ENCODE peak calls at places on chromosomes 1 and 21, in nine cellular contexts. D, G, H, B, Y, Z, O, F and K are unnamed samples.

GRCh38 chr1:212167098-212167497 is 118.1 kb upstream of the PPP2R5A start:
- DNase-seq in D (peak), G (peak), H (no peak), B (no peak), Y (peak), Z (peak), O (peak), F (peak), K (peak)

GRCh38 chr1:56073614-56074356 is 505.6 kb downstream of the PLPP3 start:
- DNase-seq in D (no peak), G (peak), H (no peak), B (no peak), Y (peak), Z (peak), O (peak), F (peak), K (peak)

GRCh38 chr1:2103901-2104590 is 53.8 kb downstream of the PRKCZ start:
- DNase-seq in D (no peak), G (no peak), H (no peak), B (no peak), Y (no peak), Z (no peak), O (no peak), F (no peak), K (no peak)

GRCh38 chr1:42130061-42130460 is 23.1 kb upstream of the GUCA2B start:
- DNase-seq in D (no peak), G (no peak), H (no peak), B (no peak), Y (no peak), Z (no peak), O (no peak), F (no peak), K (no peak)

GRCh38 chr1:169833179-169833901 is 38.6 kb upstream of the METTL18 start:
- DNase-seq in D (no peak), G (no peak), H (no peak), B (no peak), Y (peak), Z (no peak), O (no peak), F (no peak), K (peak)

GRCh38 chr1:2047749-2048729 is 2.2 kb upstream of the PRKCZ start:
- DNase-seq in D (no peak), G (no peak), H (no peak), B (no peak), Y (no peak), Z (no peak), O (no peak), F (no peak), K (no peak)

GRCh38 chr1:101592861-101593260 is 356.0 kb downstream of the S1PR1 start:
- DNase-seq in D (no peak), G (peak), H (no peak), B (no peak), Y (no peak), Z (no peak), O (no peak), F (no peak), K (no peak)

GRCh38 chr21:16218682-16219343 is 489.0 kb downstream of the USP25 start:
- DNase-seq in D (no peak), G (no peak), H (no peak), B (no peak), Y (no peak), Z (no peak), O (no peak), F (no peak), K (no peak)

GRCh38 chr1:156920233-156921052 is at the start of gene LRRC71:
- DNase-seq in D (no peak), G (peak), H (peak), B (peak), Y (peak), Z (no peak), O (peak), F (peak), K (peak)

GRCh38 chr21:15121655-15122120 is 56.9 kb upstream of the NRIP1 start:
- DNase-seq in D (no peak), G (peak), H (peak), B (no peak), Y (peak), Z (peak), O (peak), F (peak), K (peak)

GRCh38 chr1:26530540-26530897 is 958 bp downstream of the RPS6KA1 start:
- DNase-seq in D (no peak), G (no peak), H (peak), B (no peak), Y (no peak), Z (no peak), O (no peak), F (no peak), K (no peak)

GRCh38 chr1:108962681-108963051 is 618 bp downstream of the CLCC1 start:
- DNase-seq in D (no peak), G (peak), H (peak), B (peak), Y (peak), Z (no peak), O (no peak), F (peak), K (no peak)

GRCh38 chr1:116537439-116537838 is 33.4 kb downstream of the CD58 start:
- DNase-seq in D (no peak), G (no peak), H (peak), B (no peak), Y (peak), Z (no peak), O (no peak), F (no peak), K (peak)

GRCh38 chr1:228212966-228213844 is 5.4 kb downstream of the OBSCN start:
- DNase-seq in D (no peak), G (peak), H (peak), B (peak), Y (peak), Z (peak), O (peak), F (peak), K (peak)

GRCh38 chr1:85563139-85563538 is 17.4 kb upstream of the CCN1 start:
- DNase-seq in D (no peak), G (peak), H (no peak), B (no peak), Y (no peak), Z (no peak), O (no peak), F (no peak), K (no peak)

GRCh38 chr1:217493290-217493689 is 137.6 kb downstream of the GPATCH2 start:
- DNase-seq in D (no peak), G (peak), H (peak), B (no peak), Y (peak), Z (no peak), O (no peak), F (no peak), K (no peak)

GRCh38 chr1:61486783-61487505 is 238.0 kb downstream of the TM2D1 start:
- DNase-seq in D (no peak), G (no peak), H (no peak), B (no peak), Y (no peak), Z (no peak), O (no peak), F (no peak), K (no peak)

GRCh38 chr1:106398391-106398790 is 658.1 kb upstream of the PRMT6 start:
- DNase-seq in D (no peak), G (no peak), H (no peak), B (no peak), Y (no peak), Z (no peak), O (no peak), F (no peak), K (no peak)

GRCh38 chr1:65605621-65606020 is 185.2 kb downstream of the LEPR start:
- DNase-seq in D (no peak), G (peak), H (peak), B (no peak), Y (peak), Z (no peak), O (no peak), F (no peak), K (peak)

GRCh38 chr1:159341736-159342135 is 39.6 kb downstream of the FCER1A start:
- DNase-seq in D (no peak), G (no peak), H (peak), B (no peak), Y (peak), Z (no peak), O (no peak), F (no peak), K (peak)

GRCh38 chr1:181040284-181040865 is 6.6 kb downstream of the MR1 start:
- DNase-seq in D (no peak), G (no peak), H (no peak), B (no peak), Y (no peak), Z (no peak), O (no peak), F (no peak), K (no peak)

GRCh38 chr1:211783897-211784296 is 46.7 kb downstream of the LPGAT1 start:
- DNase-seq in D (no peak), G (no peak), H (no peak), B (no peak), Y (no peak), Z (no peak), O (no peak), F (no peak), K (no peak)

GRCh38 chr1:199272107-199272506 is 633.3 kb downstream of the PTPRC start:
- DNase-seq in D (peak), G (peak), H (peak), B (no peak), Y (peak), Z (peak), O (no peak), F (no peak), K (peak)

GRCh38 chr21:44836349-44836665 is 18.4 kb upstream of the SUMO3 start:
- DNase-seq in D (no peak), G (no peak), H (no peak), B (no peak), Y (no peak), Z (no peak), O (no peak), F (no peak), K (no peak)

GRCh38 chr1:1137256-1138045 is 21.6 kb upstream of the C1orf159 start:
- DNase-seq in D (no peak), G (no peak), H (no peak), B (peak), Y (no peak), Z (no peak), O (no peak), F (no peak), K (no peak)

GRCh38 chr1:78069784-78070183 is 24.0 kb downstream of the GIPC2 start:
- DNase-seq in D (no peak), G (no peak), H (peak), B (no peak), Y (peak), Z (no peak), O (no peak), F (no peak), K (peak)

GRCh38 chr1:40803902-40804301 is 20.3 kb downstream of the KCNQ4 start:
- DNase-seq in D (no peak), G (no peak), H (no peak), B (no peak), Y (no peak), Z (no peak), O (no peak), F (no peak), K (no peak)

GRCh38 chr1:100624886-100625430 is 87.0 kb downstream of the GPR88 start:
- DNase-seq in D (no peak), G (no peak), H (no peak), B (no peak), Y (peak), Z (no peak), O (no peak), F (no peak), K (peak)

GRCh38 chr1:22673486-22674409 is 20.7 kb downstream of the C1QB start:
- DNase-seq in D (peak), G (peak), H (peak), B (no peak), Y (peak), Z (peak), O (no peak), F (no peak), K (peak)

GRCh38 chr21:29192999-29193563 is 62.6 kb downstream of the MAP3K7CL start:
- DNase-seq in D (no peak), G (no peak), H (no peak), B (no peak), Y (peak), Z (no peak), O (no peak), F (no peak), K (peak)

GRCh38 chr1:168687796-168688195 is 41.2 kb downstream of the DPT start:
- DNase-seq in D (no peak), G (no peak), H (peak), B (no peak), Y (no peak), Z (no peak), O (no peak), F (no peak), K (no peak)

DNA sequence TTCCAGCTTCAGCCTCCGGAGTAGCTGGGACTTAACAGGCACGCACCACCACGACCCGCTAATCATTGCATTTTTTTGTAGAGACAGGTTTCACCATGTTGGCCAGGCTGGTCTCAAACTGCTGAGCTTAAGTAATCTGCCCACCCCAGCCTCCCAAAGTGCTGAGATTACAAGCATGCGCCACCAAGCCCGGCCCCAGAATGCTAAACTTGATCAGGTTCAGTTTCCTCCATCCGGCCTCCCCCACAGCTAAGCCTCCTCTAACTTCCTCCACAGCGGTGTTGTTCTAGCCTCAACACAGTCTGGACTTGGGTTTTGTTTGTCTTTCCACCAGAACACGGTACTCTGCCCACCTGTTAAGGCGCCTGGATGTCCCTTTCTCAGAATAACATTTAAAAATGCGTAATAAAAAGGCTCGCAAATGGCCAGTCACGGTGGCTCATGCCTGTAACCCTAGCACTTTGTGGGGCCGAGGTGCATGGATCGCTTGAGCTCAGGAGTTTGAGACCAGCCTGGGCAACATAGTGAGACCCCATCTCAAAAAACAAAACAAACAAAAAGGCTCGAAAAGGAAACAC is 2.4 kb downstream of the PARP1 start:
- DNase-seq in D (no peak), G (no peak), H (no peak), B (peak), Y (no peak), Z (no peak), O (no peak), F (no peak), K (no peak)
- H3K4me3 ChIP-seq in D (no peak), G (no peak), H (no peak), B (peak), Y (peak), Z (no peak), O (no peak), F (no peak), K (no peak)

DNA sequence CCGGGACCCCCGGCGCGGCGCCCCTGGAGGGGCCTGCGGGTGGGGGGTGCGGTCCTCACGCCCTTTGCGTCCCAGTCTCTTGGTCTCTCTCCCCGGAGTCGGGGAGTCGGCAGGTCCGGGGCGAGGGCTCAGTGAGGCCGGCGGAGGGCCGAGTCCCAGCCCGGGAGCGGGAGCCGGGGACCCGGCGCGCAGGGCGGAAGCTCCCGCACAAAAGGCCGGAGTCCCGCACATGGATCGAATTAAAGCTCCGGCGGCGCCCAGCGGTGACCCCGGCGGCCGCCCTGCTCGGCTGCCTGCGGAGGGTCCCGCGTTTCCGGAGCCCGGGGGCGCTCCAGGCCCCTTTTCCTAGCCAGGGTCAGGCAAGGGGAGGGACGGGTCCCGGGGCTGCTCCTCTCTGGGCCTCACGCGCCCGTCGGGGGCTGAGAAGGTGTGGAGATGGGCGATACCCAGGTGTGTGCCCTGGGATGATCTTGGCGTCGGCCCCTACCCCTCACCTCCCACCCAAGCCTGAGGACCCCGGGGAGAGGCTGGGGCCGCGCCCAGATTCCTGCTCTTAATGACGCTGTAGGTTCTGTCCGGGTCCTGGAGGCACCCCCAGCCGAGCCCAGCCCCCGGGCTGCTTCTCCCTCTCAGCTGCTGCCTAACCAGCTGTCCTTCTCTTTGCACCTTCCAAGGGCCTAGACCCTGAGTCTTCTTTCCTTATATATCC is 512 bp downstream of the FBLIM1 start:
- DNase-seq in D (no peak), G (no peak), H (no peak), B (no peak), Y (peak), Z (no peak), O (no peak), F (no peak), K (no peak)
- H3K4me3 ChIP-seq in D (peak), G (peak), H (peak), B (no peak), Y (peak), Z (peak), O (peak), F (peak), K (peak)

GRCh38 chr1:13701274-13701650 is 1.3 kb downstream of the PRDM2 start:
- DNase-seq in D (no peak), G (no peak), H (no peak), B (no peak), Y (peak), Z (no peak), O (no peak), F (no peak), K (no peak)

GRCh38 chr1:13703558-13704485 is 3.8 kb downstream of the PRDM2 start:
- DNase-seq in D (no peak), G (no peak), H (no peak), B (no peak), Y (no peak), Z (no peak), O (no peak), F (no peak), K (no peak)

GRCh38 chr1:13700521-13701273 is 709 bp downstream of the PRDM2 start:
- DNase-seq in D (no peak), G (peak), H (peak), B (peak), Y (peak), Z (no peak), O (peak), F (peak), K (peak)

GRCh38 chr1:13702425-13703127 is 2.6 kb downstream of the PRDM2 start:
- DNase-seq in D (no peak), G (no peak), H (no peak), B (no peak), Y (no peak), Z (no peak), O (no peak), F (no peak), K (no peak)

DNA sequence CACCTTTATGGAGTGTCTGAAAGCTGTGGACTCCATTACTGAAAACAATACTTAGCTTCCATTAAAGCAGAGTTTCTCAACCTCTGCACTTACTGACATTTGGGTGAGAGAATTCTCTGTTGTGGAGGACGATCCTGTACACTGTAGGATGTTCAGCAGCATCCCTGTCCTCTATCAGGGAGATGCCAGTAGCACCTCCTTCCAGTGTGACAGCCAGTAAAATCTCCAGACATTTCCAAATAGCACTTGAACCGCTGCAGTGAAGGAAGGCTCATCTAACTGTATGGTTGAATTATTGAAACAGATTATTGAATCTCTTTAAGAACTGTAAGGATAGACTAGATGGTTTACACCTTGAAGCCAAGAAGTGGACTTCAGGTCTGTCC is 3.1 kb downstream of the PRDM2 start:
- DNase-seq in D (no peak), G (no peak), H (no peak), B (no peak), Y (no peak), Z (no peak), O (no peak), F (no peak), K (no peak)
- H3K4me3 ChIP-seq in D (no peak), G (no peak), H (no peak), B (no peak), Y (no peak), Z (no peak), O (no peak), F (no peak), K (no peak)

GRCh38 chr1:98870959-98871903 is 133.4 kb downstream of the PLPPR5 start:
- DNase-seq in D (no peak), G (peak), H (no peak), B (peak), Y (no peak), Z (no peak), O (no peak), F (no peak), K (peak)
- H3K4me3 ChIP-seq in D (no peak), G (no peak), H (no peak), B (peak), Y (no peak), Z (no peak), O (no peak), F (no peak), K (no peak)

GRCh38 chr1:151990058-151990855 is 3.4 kb downstream of the S100A10 start:
- DNase-seq in D (no peak), G (no peak), H (peak), B (no peak), Y (peak), Z (no peak), O (no peak), F (no peak), K (no peak)
- H3K4me3 ChIP-seq in D (no peak), G (no peak), H (peak), B (no peak), Y (peak), Z (peak), O (no peak), F (no peak), K (peak)

GRCh38 chr1:185154912-185155513 is 1.7 kb downstream of the TRMT1L start:
- DNase-seq in D (no peak), G (no peak), H (peak), B (no peak), Y (peak), Z (no peak), O (no peak), F (no peak), K (peak)
- H3K4me3 ChIP-seq in D (peak), G (peak), H (peak), B (peak), Y (peak), Z (peak), O (peak), F (peak), K (peak)

GRCh38 chr1:240092301-240093119 is 827 bp downstream of the FMN2 start:
- DNase-seq in D (no peak), G (peak), H (peak), B (no peak), Y (peak), Z (no peak), O (no peak), F (peak), K (peak)

GRCh38 chr1:240093120-240093961 is 1.7 kb downstream of the FMN2 start:
- DNase-seq in D (no peak), G (no peak), H (no peak), B (no peak), Y (peak), Z (no peak), O (no peak), F (no peak), K (no peak)

GRCh38 chr1:240094043-240094722 is 2.5 kb downstream of the FMN2 start:
- DNase-seq in D (no peak), G (no peak), H (no peak), B (no peak), Y (peak), Z (no peak), O (no peak), F (no peak), K (no peak)

GRCh38 chr1:240091614-240092300 is at the start of gene FMN2:
- DNase-seq in D (no peak), G (no peak), H (no peak), B (peak), Y (peak), Z (no peak), O (no peak), F (no peak), K (no peak)

DNA sequence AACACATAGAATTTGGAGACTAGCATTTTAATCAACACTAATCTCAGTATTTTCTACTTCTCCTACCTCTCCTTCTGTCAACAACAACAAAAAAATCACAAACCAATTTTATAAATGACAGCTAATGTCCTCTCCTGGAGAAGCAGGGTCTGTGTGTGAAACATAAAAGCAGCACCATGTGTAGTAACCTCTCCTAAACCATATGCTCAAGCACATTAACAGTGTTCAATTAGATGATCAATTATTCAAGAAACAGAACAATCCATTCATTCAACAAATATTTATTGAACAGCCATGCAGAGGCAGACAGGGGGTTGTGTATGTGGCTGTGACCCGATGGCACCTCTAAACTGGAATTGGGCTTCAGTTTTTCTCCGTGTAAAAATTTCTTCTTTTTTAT is 482 bp upstream of the FMN2 start:
- DNase-seq in D (no peak), G (no peak), H (no peak), B (no peak), Y (no peak), Z (no peak), O (no peak), F (no peak), K (no peak)
- H3K4me3 ChIP-seq in D (peak), G (no peak), H (no peak), B (peak), Y (peak), Z (peak), O (peak), F (no peak), K (peak)

GRCh38 chr1:29202584-29203340 is 21.1 kb upstream of the SRSF4 start:
- DNase-seq in D (peak), G (peak), H (peak), B (peak), Y (peak), Z (peak), O (peak), F (peak), K (peak)
- H3K4me3 ChIP-seq in D (no peak), G (no peak), H (no peak), B (no peak), Y (no peak), Z (no peak), O (no peak), F (no peak), K (no peak)